ENCODE peak calls at places on chromosomes 5 and 9, in five cellular contexts. D is dermis blood vessel endothelial cell; S is GM12892; K is EL; A is activated naive CD4-positive, alpha-beta T cell. C is an unnamed sample.

GRCh38 chr5:59562756-59563389 is 330.7 kb downstream of the PDE4D start:
- DNase-seq in D (peak), S (peak), K (peak), A (no peak), C (peak)

GRCh38 chr9:137351781-137352501 is 49.9 kb upstream of the NRARP start:
- DNase-seq in D (no peak), S (no peak), K (no peak), A (no peak), C (no peak)

GRCh38 chr5:6442333-6442732 is 6.3 kb upstream of the UBE2QL1 start:
- DNase-seq in D (no peak), S (no peak), K (no peak), A (no peak), C (no peak)

GRCh38 chr5:171369898-171370297 is 17.8 kb upstream of the NPM1 start:
- DNase-seq in D (no peak), S (no peak), K (no peak), A (no peak), C (no peak)

GRCh38 chr5:125719681-125720676 is 703.2 kb upstream of the GRAMD2B start:
- DNase-seq in D (no peak), S (no peak), K (no peak), A (no peak), C (no peak)

GRCh38 chr9:97982191-97982718 is 886 bp upstream of the ANP32B start:
- DNase-seq in D (no peak), S (no peak), K (no peak), A (no peak), C (no peak)

GRCh38 chr5:150530423-150530822 is 22.5 kb downstream of the NDST1 start:
- DNase-seq in D (no peak), S (no peak), K (no peak), A (no peak), C (no peak)

GRCh38 chr5:174735498-174736350 is 11.3 kb downstream of the MSX2 start:
- DNase-seq in D (no peak), S (no peak), K (no peak), A (no peak), C (no peak)

GRCh38 chr5:132775439-132776076 is 1.5 kb downstream of the SEPTIN8 start:
- DNase-seq in D (no peak), S (no peak), K (no peak), A (no peak), C (no peak)

GRCh38 chr9:135126480-135127187 is 39.2 kb downstream of the OLFM1 start:
- DNase-seq in D (peak), S (no peak), K (peak), A (no peak), C (no peak)

GRCh38 chr9:90478821-90479220 is 163.8 kb downstream of the DIRAS2 start:
- DNase-seq in D (no peak), S (no peak), K (no peak), A (no peak), C (no peak)

GRCh38 chr5:22889714-22890113 is 36.6 kb upstream of the CDH12 start:
- DNase-seq in D (no peak), S (no peak), K (no peak), A (no peak), C (no peak)

GRCh38 chr5:39117401-39117800 is 43.2 kb upstream of the RICTOR start:
- DNase-seq in D (peak), S (no peak), K (peak), A (no peak), C (no peak)

GRCh38 chr5:139426222-139426885 is 13.0 kb downstream of the DNAJC18 start:
- DNase-seq in D (no peak), S (no peak), K (peak), A (no peak), C (no peak)

C was measured in GM19239.